ENCODE peak calls at places on chromosomes 1 and 21, in nine cellular contexts. E is stomach; M is ELF-1; J is stimulated activated CD4-positive, alpha-beta T cell treated with anti-CD3 and anti-CD28 coated beads, Interleukin-4, amount 100 ng/mL, for 48 hours; L is PC-3; W is iPS-NIHi11; F is stimulated activated CD8-positive, alpha-beta memory T cell treated with anti-CD3 and anti-CD28 coated beads, Interleukin-15, amount 100 ng/mL, for 4 hours; Z is endothelial cell; V is NCI-H1417. O is an unnamed sample.

GRCh38 chr1:223706077-223706988 is 6.0 kb upstream of the CAPN2 start:
- DNase-seq in W (no peak), L (peak), V (peak), Z (no peak), M (no peak), E (peak), F (no peak), J (no peak), O (peak)

GRCh38 chr1:46153732-46154131 is 21.2 kb upstream of the TSPAN1 start:
- DNase-seq in V (no peak), J (no peak), F (no peak), E (no peak), L (no peak), Z (no peak), W (no peak), M (no peak), O (no peak)

GRCh38 chr1:147771216-147772125 is 11.1 kb upstream of the GJA5 start:
- DNase-seq in Z (no peak), L (peak), M (no peak), W (no peak), V (no peak), J (no peak), E (no peak), F (no peak), O (peak)

GRCh38 chr1:77905603-77906002 is 17.2 kb downstream of the NEXN start:
- DNase-seq in V (no peak), J (no peak), F (no peak), E (no peak), W (no peak), L (no peak), M (no peak), Z (no peak), O (no peak)

GRCh38 chr21:44742418-44743153 is 31.2 kb upstream of the TSPEAR start:
- DNase-seq in L (peak), E (no peak), Z (no peak), M (no peak), F (no peak), J (no peak), V (peak), W (no peak), O (peak)

GRCh38 chr1:16989676-16990391 is 9.4 kb upstream of the MFAP2 start:
- DNase-seq in L (no peak), E (no peak), W (no peak), V (no peak), F (no peak), M (no peak), J (no peak), Z (no peak), O (no peak)

GRCh38 chr1:61326713-61327112 is 244.4 kb downstream of the NFIA start:
- DNase-seq in V (no peak), J (no peak), W (no peak), L (no peak), M (no peak), E (no peak), Z (no peak), F (no peak), O (no peak)

GRCh38 chr1:199948587-199949280 is 78.8 kb upstream of the NR5A2 start:
- DNase-seq in V (peak), F (no peak), L (peak), E (no peak), J (no peak), Z (no peak), W (no peak), M (peak), O (peak)

GRCh38 chr1:208192989-208193388 is 51.2 kb downstream of the PLXNA2 start:
- DNase-seq in F (no peak), M (no peak), W (no peak), L (no peak), E (no peak), J (no peak), Z (no peak), V (no peak), O (no peak)

GRCh38 chr1:154474802-154475201 is 27.2 kb upstream of the TDRD10 start:
- DNase-seq in Z (no peak), M (no peak), V (no peak), W (no peak), L (peak), E (peak), F (no peak), J (no peak), O (no peak)

GRCh38 chr21:41249476-41249875 is 67.1 kb upstream of the FAM3B start:
- DNase-seq in W (no peak), J (no peak), Z (no peak), F (no peak), L (no peak), V (no peak), M (no peak), E (no peak), O (no peak)

GRCh38 chr1:55040953-55041494 is 1.7 kb downstream of the PCSK9 start:
- DNase-seq in E (no peak), W (no peak), Z (no peak), L (no peak), V (no peak), J (no peak), M (no peak), F (no peak), O (no peak)